ENCODE peak calls at places on chromosomes 1 and 21, in four cellular contexts. V is sigmoid colon, B is PC-3, I is NCI-H2107. U is an unnamed sample.

GRCh38 chr1:55230654-55231053 is 15.5 kb upstream of the USP24 start:
- DNase-seq in V (no peak), B (no peak), I (no peak), U (no peak)

GRCh38 chr1:74468982-74469603 is 43.3 kb downstream of the LRRC53 start:
- DNase-seq in V (no peak), B (peak), I (peak), U (no peak)

GRCh38 chr1:222926566-222926965 is 111.7 kb downstream of the DISP1 start:
- DNase-seq in V (no peak), B (peak), I (no peak), U (no peak)

GRCh38 chr1:22216210-22216883 is 73.5 kb upstream of the WNT4 start:
- DNase-seq in V (peak), B (no peak), I (no peak), U (no peak)

GRCh38 chr1:113279776-113280391 is 110.4 kb upstream of the MAGI3 start:
- DNase-seq in V (no peak), B (no peak), I (no peak), U (no peak)

GRCh38 chr1:27760411-27760810 is 12.6 kb upstream of the STX12 start:
- DNase-seq in V (no peak), B (no peak), I (no peak), U (no peak)

GRCh38 chr1:190478193-190479007 is 736 bp upstream of the BRINP3 start:
- DNase-seq in V (no peak), B (peak), I (peak), U (no peak)

GRCh38 chr1:3531928-3532327 is 77.5 kb downstream of the ARHGEF16 start:
- DNase-seq in V (no peak), B (no peak), I (no peak), U (no peak)

GRCh38 chr21:43861716-43862115 is 3.3 kb upstream of the AGPAT3 start:
- DNase-seq in V (peak), B (no peak), I (peak), U (no peak)

GRCh38 chr1:46617108-46617694 is 590 bp upstream of the MOB3C start:
- DNase-seq in V (peak), B (no peak), I (no peak), U (no peak)

GRCh38 chr21:34807146-34807880 is 138.5 kb downstream of the CLIC6 start:
- DNase-seq in V (no peak), B (peak), I (no peak), U (no peak)

GRCh38 chr21:46199436-46200373 is 15.4 kb upstream of the SPATC1L start:
- DNase-seq in V (peak), B (no peak), I (no peak), U (no peak)

GRCh38 chr1:65429806-65430205 is 9.3 kb downstream of the LEPR start:
- DNase-seq in V (no peak), B (peak), I (no peak), U (no peak)

GRCh38 chr1:57164584-57164983 is 198.8 kb upstream of the C8B start:
- DNase-seq in V (no peak), B (no peak), I (no peak), U (no peak)

GRCh38 chr1:231359113-231359512 is 21.0 kb downstream of the SPRTN start:
- DNase-seq in V (peak), B (peak), I (no peak), U (peak)

GRCh38 chr1:40383488-40384412 is 10.2 kb downstream of the SMAP2 start:
- DNase-seq in V (no peak), B (peak), I (no peak), U (no peak)

GRCh38 chr1:31715097-31715872 is 11.5 kb upstream of the COL16A1 start:
- DNase-seq in V (peak), B (peak), I (no peak), U (no peak)

GRCh38 chr1:163406787-163407186 is 85.0 kb downstream of the NUF2 start:
- DNase-seq in V (no peak), B (no peak), I (no peak), U (no peak)

GRCh38 chr1:203673550-203674411 is 47.1 kb downstream of the ATP2B4 start:
- DNase-seq in V (peak), B (peak), I (no peak), U (peak)

GRCh38 chr21:17045214-17045835 is 467.5 kb upstream of the CXADR start:
- DNase-seq in V (no peak), B (peak), I (no peak), U (no peak)

GRCh38 chr1:24964811-24965570 is 34.9 kb upstream of the RUNX3 start:
- DNase-seq in V (peak), B (no peak), I (no peak), U (no peak)

GRCh38 chr1:183180213-183180612 is 5.9 kb upstream of the LAMC2 start:
- DNase-seq in V (peak), B (peak), I (peak), U (no peak)

GRCh38 chr1:226002667-226003501 is 3.7 kb upstream of the SDE2 start:
- DNase-seq in V (peak), B (no peak), I (peak), U (peak)

GRCh38 chr1:235407419-235407818 is 40.2 kb downstream of the TBCE start:
- DNase-seq in V (no peak), B (no peak), I (no peak), U (no peak)

GRCh38 chr1:79100385-79100784 is 93.9 kb upstream of the ADGRL4 start:
- DNase-seq in V (no peak), B (peak), I (no peak), U (no peak)

GRCh38 chr1:78044796-78045599 is 768 bp upstream of the GIPC2 start:
- DNase-seq in V (no peak), B (no peak), I (no peak), U (no peak)

GRCh38 chr21:14076143-14076806 is 134.5 kb downstream of the LIPI start:
- DNase-seq in V (no peak), B (no peak), I (no peak), U (no peak)

GRCh38 chr1:197145451-197146029 is 929 bp downstream of the ASPM start:
- DNase-seq in V (no peak), B (no peak), I (no peak), U (no peak)

GRCh38 chr1:203369666-203370065 is 18.7 kb upstream of the FMOD start:
- DNase-seq in V (no peak), B (no peak), I (no peak), U (no peak)

GRCh38 chr1:182702826-182703524 is 18.6 kb upstream of the RGS8 start:
- DNase-seq in V (no peak), B (no peak), I (no peak), U (no peak)

GRCh38 chr1:6294868-6295556 is 34.1 kb upstream of the GPR153 start:
- DNase-seq in V (no peak), B (peak), I (no peak), U (peak)

GRCh38 chr21:36744190-36744559 is 45.3 kb downstream of the SIM2 start:
- DNase-seq in V (no peak), B (no peak), I (no peak), U (no peak)

GRCh38 chr21:35045539-35046222 is 3.4 kb downstream of the RUNX1 start:
- DNase-seq in V (no peak), B (no peak), I (no peak), U (no peak)

GRCh38 chr1:38865112-38865715 is 5.6 kb upstream of the RRAGC start:
- DNase-seq in V (no peak), B (no peak), I (no peak), U (no peak)

GRCh38 chr1:198936371-198937083 is 297.7 kb downstream of the PTPRC start:
- DNase-seq in V (no peak), B (no peak), I (no peak), U (no peak)

GRCh38 chr1:209074575-209075250 is 508.8 kb upstream of the CAMK1G start:
- DNase-seq in V (no peak), B (peak), I (no peak), U (no peak)

GRCh38 chr21:45870851-45871615 is 110.5 kb upstream of the COL6A1 start:
- DNase-seq in V (peak), B (no peak), I (no peak), U (no peak)

U was measured in GF-D8.